ENCODE peak calls at places on chromosomes 13 and 19, in five cellular contexts. K is neural progenitor cell, V is right atrium auricular region, E is AG04449, D is BJ. W is an unnamed sample.
A peak's percentile ranks its signal among the peaks of the same experiment; 100 is the strongest.

GRCh38 chr13:46172531-46172991 is 9.4 kb downstream of the LCP1 start:
- DNase-seq in D (no peak), K (no peak), V (no peak), E (no peak), W (peak; percentile 83)

GRCh38 chr13:28181413-28181812 is 43.1 kb downstream of the PAN3 start:
- DNase-seq in V (no peak), E (peak; percentile 46), D (peak; percentile 53), K (no peak), W (no peak)

GRCh38 chr13:99415014-99415650 is 86.1 kb upstream of the TM9SF2 start:
- DNase-seq in E (no peak), K (no peak), V (no peak), D (no peak), W (no peak)

GRCh38 chr13:112747256-112747655 is 57.4 kb downstream of the ATP11A start:
- DNase-seq in D (no peak), E (no peak), V (no peak), K (no peak), W (no peak)

GRCh38 chr13:64239372-64239771 is 2823.7 kb upstream of the PCDH20 start:
- DNase-seq in V (no peak), D (peak; percentile 53), K (no peak), E (peak; percentile 17), W (no peak)

GRCh38 chr19:947707-948533 is 22.1 kb downstream of the ARID3A start:
- DNase-seq in E (no peak), D (no peak), K (no peak), V (no peak), W (peak; percentile 98)

GRCh38 chr19:38728752-38729541 is 15.3 kb downstream of the CAPN12 start:
- DNase-seq in E (no peak), D (no peak), V (no peak), K (no peak), W (no peak)

GRCh38 chr19:4310247-4311121 is 6.1 kb downstream of the FSD1 start:
- DNase-seq in E (no peak), V (no peak), D (no peak), K (no peak), W (no peak)

GRCh38 chr19:10406191-10406590 is 2.8 kb upstream of the CDC37 start:
- DNase-seq in D (no peak), E (no peak), V (no peak), K (no peak), W (no peak)

GRCh38 chr13:111866731-111867245 is 200.2 kb upstream of the SOX1 start:
- DNase-seq in E (no peak), D (no peak), V (peak; percentile 42), K (no peak), W (no peak)

GRCh38 chr13:98203641-98204326 is 26.7 kb upstream of the RNF113B start:
- DNase-seq in K (no peak), E (no peak), V (no peak), D (peak; percentile 90), W (no peak)

DNA sequence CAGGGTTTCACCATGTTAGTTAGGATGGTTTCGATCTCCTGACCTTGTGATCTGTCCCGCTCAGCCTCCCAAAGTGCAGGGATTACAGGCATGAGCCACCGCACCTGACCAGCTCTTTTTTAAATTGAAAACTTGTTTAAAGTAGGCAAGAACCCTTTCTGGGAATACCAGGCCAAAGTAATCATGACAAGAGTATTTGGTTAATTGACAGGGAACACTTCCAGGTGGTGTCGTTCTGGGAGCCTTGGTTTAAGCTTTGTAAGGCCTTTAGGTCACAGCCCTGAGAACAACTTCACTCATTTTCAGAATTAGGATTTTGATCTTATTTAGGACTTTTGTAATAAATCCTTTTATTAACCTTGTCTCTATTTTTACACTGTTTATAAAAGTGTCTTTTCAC is 115.2 kb downstream of the LMO7 start:
- DNase-seq in K (no peak), D (no peak), E (no peak), V (no peak), W (no peak)
- H3K4me3 ChIP-seq in K (no peak overlapping the region), D (no peak overlapping the region), E (no peak overlapping the region), V (no peak overlapping the region), W (no peak overlapping the region)

GRCh38 chr13:107864543-107865460 is 350.5 kb downstream of the LIG4 start:
- DNase-seq in V (no peak), E (no peak), K (peak; percentile 90), D (no peak), W (peak; percentile 26)
- H3K4me3 ChIP-seq in V (no peak overlapping the region), E (no peak overlapping the region), K (peak overlapping the region; percentile 57), D (no peak overlapping the region), W (no peak overlapping the region)

GRCh38 chr13:48318014-48318713 is 14.6 kb downstream of the RB1 start:
- DNase-seq in D (no peak), V (no peak), K (no peak), E (no peak), W (no peak)
- H3K4me3 ChIP-seq in D (no peak overlapping the region), V (peak overlapping the region; percentile 12), K (no peak overlapping the region), E (no peak overlapping the region), W (no peak overlapping the region)

GRCh38 chr19:15424121-15424520 is 5.3 kb upstream of the AKAP8L start:
- DNase-seq in V (no peak), D (no peak), E (no peak), K (no peak), W (no peak)

GRCh38 chr19:15421136-15421535 is 2.3 kb upstream of the AKAP8L start:
- DNase-seq in V (no peak), D (no peak), E (no peak), K (no peak), W (no peak)

GRCh38 chr19:15423130-15423529 is 4.3 kb upstream of the AKAP8L start:
- DNase-seq in K (no peak), E (no peak), D (no peak), V (no peak), W (no peak)

GRCh38 chr19:15421726-15422260 is 3.0 kb upstream of the AKAP8L start:
- DNase-seq in V (no peak), D (no peak), E (no peak), K (no peak), W (no peak)

GRCh38 chr19:15422311-15423075 is 3.7 kb upstream of the AKAP8L start:
- DNase-seq in V (no peak), K (no peak), E (no peak), D (no peak), W (no peak)
- H3K4me3 ChIP-seq in V (no peak overlapping the region), K (no peak overlapping the region), E (no peak overlapping the region), D (no peak overlapping the region), W (no peak overlapping the region)

GRCh38 chr13:26558912-26559485 is 1.5 kb downstream of the WASF3 start:
- DNase-seq in K (peak; percentile 83), E (no peak), D (no peak), V (no peak), W (no peak)
- H3K4me3 ChIP-seq in K (peak overlapping the region; percentile 63), E (peak overlapping the region; percentile 32), D (peak overlapping the region; percentile 90), V (peak overlapping the region; percentile 73), W (no peak overlapping the region)

GRCh38 chr19:18000480-18000980 is 7.4 kb upstream of the ARRDC2 start:
- DNase-seq in K (peak; percentile 29), V (no peak), E (no peak), D (no peak), W (no peak)
- H3K4me3 ChIP-seq in K (peak overlapping the region; percentile 48), V (peak overlapping the region; percentile 45), E (peak overlapping the region; percentile 69), D (peak overlapping the region; percentile 87), W (peak overlapping the region; percentile 88)

GRCh38 chr19:49857834-49858590 is 7.1 kb downstream of the PTOV1 start:
- DNase-seq in K (no peak), E (no peak), D (no peak), V (no peak), W (peak; percentile 6)

GRCh38 chr19:49855676-49856573 is 5.0 kb downstream of the PTOV1 start:
- DNase-seq in V (no peak), E (no peak), D (no peak), K (no peak), W (peak; percentile 10)

GRCh38 chr19:49857061-49857833 is 6.3 kb downstream of the PTOV1 start:
- DNase-seq in K (no peak), E (no peak), D (no peak), V (no peak), W (peak; percentile 7)

GRCh38 chr19:49855277-49855675 is 4.3 kb downstream of the PTOV1 start:
- DNase-seq in K (no peak), E (no peak), V (no peak), D (no peak), W (no peak)

DNA sequence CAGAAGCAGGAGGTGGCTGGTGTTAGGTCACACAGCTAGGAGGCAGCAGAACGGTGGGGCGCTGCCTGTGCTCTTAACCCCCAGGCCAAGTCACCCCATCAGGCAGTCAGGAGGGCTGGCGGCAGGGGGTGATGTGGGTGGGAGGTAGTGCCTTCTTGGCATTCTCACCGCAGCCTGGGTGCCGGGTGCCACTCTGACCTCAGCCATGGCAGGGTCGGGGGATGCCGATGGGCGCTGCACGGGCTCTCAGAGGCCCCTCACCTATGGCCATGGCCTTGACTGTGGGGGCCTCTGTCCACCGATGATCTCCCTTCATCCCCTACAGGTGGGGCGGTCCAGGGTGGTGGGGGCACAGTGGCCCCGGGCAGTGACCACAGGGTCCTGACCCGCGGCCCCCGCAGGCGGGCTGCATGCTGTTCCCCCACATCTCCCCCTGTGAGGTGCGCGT is 5.6 kb downstream of the PTOV1 start:
- DNase-seq in E (no peak), K (no peak), V (no peak), D (no peak), W (no peak)
- H3K4me3 ChIP-seq in E (no peak overlapping the region), K (no peak overlapping the region), V (no peak overlapping the region), D (no peak overlapping the region), W (no peak overlapping the region)

GRCh38 chr13:93225610-93226009 is 997 bp upstream of the GPC6 start:
- DNase-seq in D (no peak), V (no peak), K (no peak), E (no peak), W (no peak)

GRCh38 chr13:93227906-93228801 is 1.5 kb downstream of the GPC6 start:
- DNase-seq in K (peak; percentile 93), D (no peak), E (no peak), V (peak; percentile 74), W (no peak)

GRCh38 chr13:93226065-93226622 is 463 bp upstream of the GPC6 start:
- DNase-seq in E (no peak), V (no peak), K (no peak), D (no peak), W (no peak)

GRCh38 chr13:93226623-93227279 is at the start of gene GPC6:
- DNase-seq in D (no peak), K (peak; percentile 84), E (no peak), V (no peak), W (no peak)

GRCh38 chr13:93227280-93227905 is 786 bp downstream of the GPC6 start:
- DNase-seq in V (no peak), E (no peak), D (no peak), K (peak; percentile 75), W (no peak)
- H3K4me3 ChIP-seq in V (peak overlapping the region; percentile 44), E (peak overlapping the region; percentile 74), D (peak overlapping the region; percentile 82), K (peak overlapping the region; percentile 74), W (no peak overlapping the region)

DNA sequence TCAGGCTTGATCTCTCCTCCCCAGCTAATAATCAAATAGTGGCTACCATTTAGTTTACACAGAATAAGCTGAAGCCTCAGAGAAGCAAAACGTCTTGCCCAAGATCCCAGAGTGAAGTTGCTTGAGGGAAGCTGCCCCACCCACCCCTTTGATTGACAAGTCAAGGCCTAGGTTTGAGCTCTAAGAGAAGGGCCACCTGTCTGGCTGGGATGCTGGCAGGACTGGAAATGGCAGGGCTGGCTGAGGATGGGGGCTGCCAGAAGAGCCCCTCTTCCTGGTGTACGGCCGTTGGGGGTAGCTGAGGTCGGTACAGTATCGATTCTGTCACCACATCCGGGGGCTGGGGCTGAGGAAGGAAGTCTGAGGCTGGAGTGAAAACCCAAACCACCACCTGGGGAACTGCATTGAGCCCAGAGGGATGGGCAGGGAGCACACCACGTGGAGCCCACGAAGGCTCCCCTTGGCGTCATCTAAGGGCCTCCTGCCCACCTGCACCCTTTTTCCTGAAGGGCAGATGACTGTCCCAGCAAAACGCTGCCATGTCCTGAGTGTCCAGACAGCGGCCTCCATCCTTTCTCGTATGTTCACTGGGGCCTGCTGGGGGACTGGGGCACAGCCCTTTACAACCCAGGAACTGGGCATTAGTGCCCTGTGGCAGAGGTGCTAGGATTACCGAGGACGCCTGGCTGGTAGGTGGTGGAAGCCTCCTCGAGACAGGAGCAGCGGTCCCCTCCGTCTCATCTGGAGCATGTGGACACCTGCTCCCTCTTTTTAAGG is 1.4 kb upstream of the PRKD2 start:
- DNase-seq in V (no peak), E (no peak), D (no peak), K (peak; percentile 30), W (peak; percentile 89)
- H3K4me3 ChIP-seq in V (no peak overlapping the region), E (no peak overlapping the region), D (no peak overlapping the region), K (no peak overlapping the region), W (peak overlapping the region; percentile 97)

W was measured in GM12865.